ENCODE peak calls at places on chromosomes 5 and 9, in eight cellular contexts. J, G, W, C, B, E, F and D are unnamed samples.

GRCh38 chr5:15887072-15887471 is 292.5 kb downstream of the MARCHF11 start:
- DNase-seq in J (no peak), G (no peak), W (no peak), C (no peak), B (no peak), E (no peak), F (no peak), D (no peak)

GRCh38 chr9:86519216-86519615 is 165.0 kb upstream of the TUT7 start:
- DNase-seq in J (no peak), G (no peak), W (no peak), C (peak), B (no peak), E (no peak), F (no peak), D (no peak)

GRCh38 chr5:173016069-173016455 is 32.5 kb downstream of the ATP6V0E1 start:
- DNase-seq in J (no peak), G (no peak), W (no peak), C (no peak), B (no peak), E (no peak), F (no peak), D (no peak)

GRCh38 chr5:10607023-10607665 is 43.3 kb downstream of the ANKRD33B start:
- DNase-seq in J (no peak), G (peak), W (peak), C (no peak), B (no peak), E (no peak), F (peak), D (no peak)

GRCh38 chr5:13214182-13214581 is 730.3 kb downstream of the DNAH5 start:
- DNase-seq in J (no peak), G (no peak), W (no peak), C (no peak), B (no peak), E (no peak), F (no peak), D (no peak)

GRCh38 chr9:121636411-121636865 is 15.0 kb upstream of the DAB2IP start:
- DNase-seq in J (no peak), G (no peak), W (peak), C (peak), B (no peak), E (no peak), F (no peak), D (no peak)

GRCh38 chr5:157543825-157544622 is 31.6 kb downstream of the ADAM19 start:
- DNase-seq in J (no peak), G (no peak), W (no peak), C (peak), B (no peak), E (no peak), F (no peak), D (no peak)

GRCh38 chr5:177253252-177253651 is 50.3 kb downstream of the RAB24 start:
- DNase-seq in J (no peak), G (no peak), W (no peak), C (no peak), B (no peak), E (no peak), F (no peak), D (no peak)

GRCh38 chr5:177539411-177539810 is 15.0 kb downstream of the FAM193B start:
- DNase-seq in J (no peak), G (no peak), W (no peak), C (peak), B (no peak), E (no peak), F (no peak), D (peak)

GRCh38 chr5:98810206-98810605 is 36.7 kb downstream of the RGMB start:
- DNase-seq in J (no peak), G (no peak), W (no peak), C (no peak), B (no peak), E (no peak), F (no peak), D (no peak)

GRCh38 chr9:7153134-7153533 is 395.4 kb downstream of the KDM4C start:
- DNase-seq in J (no peak), G (no peak), W (no peak), C (no peak), B (no peak), E (no peak), F (no peak), D (no peak)

GRCh38 chr9:77017505-77017894 is 2.0 kb upstream of the FOXB2 start:
- DNase-seq in J (no peak), G (no peak), W (no peak), C (no peak), B (no peak), E (no peak), F (no peak), D (no peak)

GRCh38 chr5:151496041-151496484 is 48.7 kb downstream of the SLC36A1 start:
- DNase-seq in J (no peak), G (no peak), W (no peak), C (no peak), B (no peak), E (no peak), F (no peak), D (no peak)

GRCh38 chr9:61671276-61671973 is 481.6 kb downstream of the SPATA31A7 start:
- DNase-seq in J (no peak), G (no peak), W (no peak), C (no peak), B (no peak), E (no peak), F (no peak), D (no peak)

GRCh38 chr9:134328841-134329575 is 2.8 kb downstream of the RXRA start:
- DNase-seq in J (no peak), G (no peak), W (no peak), C (no peak), B (no peak), E (no peak), F (peak), D (peak)

GRCh38 chr5:148290271-148291195 is 21.7 kb upstream of the SPINK7 start:
- DNase-seq in J (no peak), G (peak), W (no peak), C (peak), B (peak), E (no peak), F (no peak), D (no peak)

GRCh38 chr9:36407122-36407723 is 7.2 kb upstream of the RNF38 start:
- DNase-seq in J (peak), G (peak), W (peak), C (peak), B (peak), E (peak), F (no peak), D (peak)

GRCh38 chr9:14346826-14347407 is 33.0 kb upstream of the NFIB start:
- DNase-seq in J (no peak), G (no peak), W (peak), C (no peak), B (no peak), E (no peak), F (peak), D (no peak)

GRCh38 chr5:10562202-10563131 is 1.4 kb upstream of the ANKRD33B start:
- DNase-seq in J (no peak), G (no peak), W (no peak), C (no peak), B (no peak), E (no peak), F (no peak), D (no peak)

GRCh38 chr9:109941771-109942170 is 161.8 kb downstream of the PALM2AKAP2 start:
- DNase-seq in J (no peak), G (no peak), W (no peak), C (no peak), B (no peak), E (no peak), F (no peak), D (no peak)

GRCh38 chr9:74742792-74743389 is 144.8 kb downstream of the TRPM6 start:
- DNase-seq in J (no peak), G (peak), W (peak), C (peak), B (peak), E (no peak), F (no peak), D (no peak)

GRCh38 chr9:93184439-93185221 is 691 bp downstream of the WNK2 start:
- DNase-seq in J (no peak), G (peak), W (peak), C (no peak), B (no peak), E (no peak), F (peak), D (no peak)

GRCh38 chr5:132446621-132447020 is 44.0 kb downstream of the IRF1 start:
- DNase-seq in J (no peak), G (no peak), W (no peak), C (peak), B (no peak), E (no peak), F (peak), D (peak)

GRCh38 chr9:133238272-133238850 is 29.3 kb upstream of the OBP2B start:
- DNase-seq in J (no peak), G (peak), W (peak), C (peak), B (peak), E (no peak), F (peak), D (peak)

GRCh38 chr9:122252796-122253195 is 11.8 kb downstream of the RBM18 start:
- DNase-seq in J (no peak), G (no peak), W (no peak), C (no peak), B (no peak), E (no peak), F (no peak), D (no peak)

GRCh38 chr5:43192558-43193170 is 639 bp downstream of the NIM1K start:
- DNase-seq in J (no peak), G (peak), W (peak), C (peak), B (peak), E (peak), F (peak), D (peak)

GRCh38 chr5:132234684-132235062 is 7.0 kb upstream of the P4HA2 start:
- DNase-seq in J (no peak), G (no peak), W (no peak), C (no peak), B (no peak), E (no peak), F (no peak), D (no peak)

GRCh38 chr5:77015938-77016569 is 14.2 kb upstream of the AGGF1 start:
- DNase-seq in J (peak), G (no peak), W (no peak), C (peak), B (peak), E (no peak), F (no peak), D (no peak)

GRCh38 chr9:108565651-108566378 is 290.0 kb downstream of the ACTL7B start:
- DNase-seq in J (peak), G (peak), W (peak), C (peak), B (peak), E (peak), F (no peak), D (peak)

GRCh38 chr9:2718698-2719033 is 1.4 kb downstream of the KCNV2 start:
- DNase-seq in J (no peak), G (no peak), W (no peak), C (no peak), B (no peak), E (no peak), F (no peak), D (no peak)

GRCh38 chr5:150642567-150642927 is 2.1 kb downstream of the SYNPO start:
- DNase-seq in J (peak), G (no peak), W (no peak), C (peak), B (peak), E (no peak), F (peak), D (peak)

GRCh38 chr5:136501133-136501532 is 135.8 kb upstream of the TRPC7 start:
- DNase-seq in J (no peak), G (no peak), W (no peak), C (no peak), B (no peak), E (no peak), F (no peak), D (no peak)

GRCh38 chr9:99253134-99253533 is 31.1 kb downstream of the SEC61B start:
- DNase-seq in J (no peak), G (no peak), W (no peak), C (no peak), B (no peak), E (no peak), F (no peak), D (no peak)

GRCh38 chr9:106060885-106061284 is 366.5 kb downstream of the TMEM38B start:
- DNase-seq in J (no peak), G (no peak), W (no peak), C (no peak), B (no peak), E (no peak), F (no peak), D (no peak)

GRCh38 chr9:110316255-110316921 is 21.3 kb downstream of the TXNDC8 start:
- DNase-seq in J (no peak), G (no peak), W (no peak), C (peak), B (no peak), E (no peak), F (no peak), D (no peak)

GRCh38 chr5:102450313-102450990 is 48.3 kb downstream of the SLCO6A1 start:
- DNase-seq in J (no peak), G (no peak), W (no peak), C (peak), B (peak), E (no peak), F (no peak), D (no peak)

GRCh38 chr9:127651697-127652610 is 39.9 kb downstream of the STXBP1 start:
- DNase-seq in J (no peak), G (no peak), W (no peak), C (no peak), B (no peak), E (no peak), F (no peak), D (no peak)

GRCh38 chr5:543755-544674 is 19.8 kb upstream of the SLC9A3 start:
- DNase-seq in J (no peak), G (no peak), W (no peak), C (no peak), B (no peak), E (peak), F (peak), D (peak)

GRCh38 chr5:66472010-66472409 is 124.2 kb upstream of the MAST4 start:
- DNase-seq in J (no peak), G (no peak), W (no peak), C (no peak), B (no peak), E (no peak), F (no peak), D (no peak)

GRCh38 chr5:35338169-35338476 is 107.8 kb upstream of the PRLR start:
- DNase-seq in J (no peak), G (no peak), W (no peak), C (no peak), B (no peak), E (no peak), F (no peak), D (no peak)